ENCODE peak calls at places on chromosomes 2 and 18, in six cellular contexts. I is neuronal stem cell, W is IMR-90, S is mesenchymal stem cell, T is trophoblast cell, M is H1. V is an unnamed sample.

GRCh38 chr2:134900151-134900550 is 18.5 kb upstream of the CCNT2 start:
- DNase-seq in W (peak; percentile 66), M (no peak), T (no peak), I (no peak), S (no peak), V (no peak)

GRCh38 chr2:172507199-172507598 is 48.7 kb upstream of the PDK1 start:
- DNase-seq in W (no peak), S (no peak), T (no peak), M (no peak), I (no peak), V (no peak)

GRCh38 chr2:181130686-181131085 is 150.3 kb downstream of the UBE2E3 start:
- DNase-seq in M (no peak), I (no peak), W (no peak), S (no peak), T (no peak), V (no peak)

GRCh38 chr2:239093487-239093886 is 245.6 kb downstream of the TWIST2 start:
- DNase-seq in W (no peak), S (no peak), T (no peak), I (no peak), M (no peak), V (no peak)

GRCh38 chr2:235643680-235644117 is 149.9 kb downstream of the AGAP1 start:
- DNase-seq in M (no peak), I (no peak), T (no peak), S (no peak), W (no peak), V (no peak)

GRCh38 chr18:26103579-26103978 is 13.2 kb upstream of the SS18 start:
- DNase-seq in I (no peak), M (no peak), T (peak; percentile 21), W (no peak), S (no peak), V (peak; percentile 72)

GRCh38 chr2:168350380-168350779 is 103.0 kb upstream of the STK39 start:
- DNase-seq in S (no peak), M (no peak), I (no peak), T (no peak), W (no peak), V (no peak)

GRCh38 chr2:135960598-135961551 is 24.6 kb downstream of the DARS1 start:
- DNase-seq in S (peak; percentile 66), T (no peak), I (no peak), M (no peak), W (peak; percentile 80), V (no peak)

GRCh38 chr2:102206666-102207341 is 20.0 kb downstream of the IL1RL2 start:
- DNase-seq in W (no peak), T (no peak), M (no peak), I (no peak), S (no peak), V (peak; percentile 48)

GRCh38 chr18:59900222-59901128 is 679 bp downstream of the PMAIP1 start:
- DNase-seq in W (peak; percentile 85), T (no peak), M (no peak), S (peak; percentile 92), I (peak; percentile 27), V (peak; percentile 62)

GRCh38 chr2:119711352-119711751 is 32.4 kb downstream of the TMEM177 start:
- DNase-seq in S (no peak), M (no peak), T (peak; percentile 53), I (no peak), W (no peak), V (no peak)

GRCh38 chr2:54522624-54523281 is 66.6 kb downstream of the SPTBN1 start:
- DNase-seq in M (peak; percentile 50), S (peak; percentile 71), W (peak; percentile 59), T (peak; percentile 60), I (peak; percentile 35), V (peak; percentile 80)

DNA sequence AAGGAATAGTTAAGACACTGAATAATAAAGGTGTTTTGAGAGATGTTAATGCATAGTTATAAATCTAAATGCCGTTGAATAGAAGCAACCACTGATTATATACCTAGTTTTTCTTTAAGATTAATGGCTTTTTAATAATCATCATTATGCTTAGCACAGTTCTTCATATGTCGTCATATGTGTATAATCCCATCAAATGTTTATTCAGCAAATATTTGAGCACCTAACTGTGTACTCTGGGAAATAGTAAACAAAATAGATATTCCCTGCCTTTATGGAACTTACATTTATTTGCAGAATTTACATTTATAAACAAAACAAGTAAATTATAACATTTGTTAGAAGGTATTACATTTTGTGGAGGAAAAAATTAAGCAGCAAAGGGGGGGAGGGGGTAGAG is 9.8 kb downstream of the NUP35 start:
- DNase-seq in M (no peak), T (no peak), I (no peak), W (no peak), S (no peak), V (no peak)
- H2BK5ac ChIP-seq in M (no peak overlapping the region), T (no peak overlapping the region), I (no peak overlapping the region), W (no peak overlapping the region), S (no peak overlapping the region), V (no peak overlapping the region)

GRCh38 chr2:30690126-30690561 is 117.1 kb downstream of the CAPN13 start:
- DNase-seq in W (no peak), T (no peak), M (no peak), I (no peak), S (no peak), V (no peak)

GRCh38 chr2:30692829-30693265 is 114.4 kb downstream of the CAPN13 start:
- DNase-seq in M (no peak), W (no peak), I (no peak), T (no peak), S (no peak), V (no peak)

GRCh38 chr2:30693821-30694281 is 113.4 kb downstream of the CAPN13 start:
- DNase-seq in T (no peak), I (no peak), M (no peak), S (no peak), W (no peak), V (no peak)

GRCh38 chr2:30691091-30691947 is 115.9 kb downstream of the CAPN13 start:
- DNase-seq in T (no peak), I (no peak), M (no peak), W (no peak), S (no peak), V (no peak)

GRCh38 chr2:30691948-30692828 is 115.1 kb downstream of the CAPN13 start:
- DNase-seq in S (peak; percentile 34), I (no peak), T (no peak), M (no peak), W (peak; percentile 37), V (no peak)
- H3K27ac ChIP-seq in S (no peak overlapping the region), I (no peak overlapping the region), T (no peak overlapping the region), M (no peak overlapping the region), W (no peak overlapping the region), V (no peak overlapping the region)

GRCh38 chr18:14944838-14945237 is 196.9 kb downstream of the ANKRD30B start:
- DNase-seq in S (no peak), M (no peak), I (no peak), T (no peak), W (no peak), V (no peak)
- H3K9me3 ChIP-seq in S (no peaks in the 10 kb centered on the region), M (peaks cover 51% of the 10 kb centered on the region), I (peaks cover 24% of the 10 kb centered on the region), T (peaks cover 28% of the 10 kb centered on the region), W (peaks cover 34% of the 10 kb centered on the region), V (peaks cover 91% of the 10 kb centered on the region)

GRCh38 chr2:62372824-62373223 is 133.2 kb downstream of the TMEM17 start:
- DNase-seq in S (no peak), T (no peak), I (no peak), M (no peak), W (no peak), V (no peak)
- H2BK5ac ChIP-seq in S (no peak overlapping the region), T (no peak overlapping the region), I (no peak overlapping the region), M (peak overlapping the region; percentile 75), W (no peak overlapping the region), V (no peak overlapping the region)

GRCh38 chr18:23631746-23632145 is 31.0 kb downstream of the ANKRD29 start:
- DNase-seq in T (no peak), S (no peak), M (no peak), W (no peak), I (no peak), V (peak; percentile 51)
- H3K27ac ChIP-seq in T (no peak overlapping the region), S (no peak overlapping the region), M (no peak overlapping the region), W (no peak overlapping the region), I (no peak overlapping the region), V (no peak overlapping the region)

GRCh38 chr2:89819809-89820208 is 1128.3 kb downstream of the RPIA start:
- DNase-seq in T (no peak), W (no peak), M (no peak), I (no peak), S (no peak), V (no peak)
- H3K9me3 ChIP-seq in T (peaks cover 2% of the 10 kb centered on the region), W (peaks cover 33% of the 10 kb centered on the region), M (peaks cover 51% of the 10 kb centered on the region), I (peaks cover 41% of the 10 kb centered on the region), S (peaks cover 80% of the 10 kb centered on the region), V (no peaks in the 10 kb centered on the region)

DNA sequence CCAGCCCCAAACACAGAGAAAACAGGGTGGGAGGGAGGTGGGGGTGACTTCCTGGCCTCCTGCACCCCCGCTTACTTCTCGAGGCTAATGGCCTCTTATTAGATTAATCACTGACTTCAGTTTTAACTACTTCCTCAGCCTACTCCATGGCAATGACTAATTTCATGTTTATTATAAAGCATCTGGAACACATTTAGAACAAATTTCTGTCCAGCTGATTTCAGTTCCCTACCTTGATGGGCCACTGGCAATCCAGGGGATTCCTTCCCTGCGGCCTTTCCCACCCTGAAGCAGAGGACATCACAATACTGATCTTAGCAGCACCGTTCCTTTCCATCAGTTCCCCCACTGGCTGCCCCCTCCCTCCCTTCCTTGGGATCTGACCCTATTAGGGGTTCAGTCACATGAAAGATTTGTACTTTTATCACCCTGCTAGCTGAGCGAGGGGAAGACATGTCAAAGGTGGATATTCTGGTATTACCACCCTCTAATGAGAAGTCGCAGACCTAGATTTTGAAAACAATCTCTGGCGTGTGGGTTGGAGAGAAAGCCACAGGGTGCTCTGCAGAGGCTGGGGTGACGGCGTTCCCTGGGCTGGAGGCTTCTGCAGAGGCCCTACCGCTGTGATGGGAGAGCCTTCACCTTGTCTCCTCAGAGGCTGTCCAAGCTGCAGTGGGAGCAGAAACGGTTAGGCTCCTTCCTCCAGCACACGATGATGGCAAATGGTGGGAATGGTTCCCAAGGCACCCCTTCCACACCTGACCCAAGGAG is 67.7 kb downstream of the KIAA2012 start:
- DNase-seq in M (no peak), I (no peak), W (peak; percentile 67), S (no peak), T (no peak), V (no peak)
- H2BK5ac ChIP-seq in M (no peak overlapping the region), I (no peak overlapping the region), W (peak overlapping the region; percentile 63), S (no peak overlapping the region), T (no peak overlapping the region), V (no peak overlapping the region)

DNA sequence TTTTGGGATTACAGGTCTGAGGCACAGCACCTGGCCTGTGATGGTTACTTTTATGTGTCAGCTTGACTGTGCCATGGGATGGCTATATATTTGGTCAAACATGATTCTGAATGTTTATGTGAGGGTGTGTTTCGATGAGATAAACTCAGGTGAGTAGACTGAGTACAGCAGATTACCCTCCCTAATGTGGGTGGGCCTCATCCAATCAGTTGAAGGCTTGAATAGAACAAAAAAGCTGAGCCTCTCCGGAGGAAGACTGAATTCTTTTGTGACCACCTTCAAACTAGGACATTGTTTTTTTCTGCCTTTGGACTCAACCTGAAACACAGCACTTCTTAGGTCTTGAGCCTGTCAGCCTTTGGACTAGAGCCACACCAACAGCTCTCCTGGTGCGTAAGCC is 49.4 kb upstream of the FIGN start:
- DNase-seq in I (no peak), S (no peak), W (no peak), T (no peak), M (no peak), V (no peak)
- H3K27ac ChIP-seq in I (no peak overlapping the region), S (no peak overlapping the region), W (no peak overlapping the region), T (no peak overlapping the region), M (no peak overlapping the region), V (no peak overlapping the region)

DNA sequence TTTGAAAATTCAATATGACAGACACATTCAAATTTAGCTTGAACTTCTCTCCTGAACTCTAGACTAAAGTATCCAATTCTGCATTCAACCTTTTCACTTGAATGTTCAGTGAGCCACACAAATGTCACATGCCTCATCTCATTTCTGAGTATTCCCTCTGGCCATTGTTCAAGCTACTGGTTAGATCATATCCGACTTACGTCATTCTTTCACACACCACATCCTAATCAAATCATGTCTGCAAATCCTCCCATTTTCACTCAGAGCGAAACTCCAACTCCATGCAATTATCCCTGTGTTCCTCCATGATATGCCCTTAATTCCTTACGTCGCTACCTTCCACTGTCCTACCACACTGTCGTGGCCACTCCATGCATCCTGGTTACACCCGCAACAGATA is 425.1 kb downstream of the CBLN2 start:
- DNase-seq in W (no peak), I (no peak), T (no peak), M (no peak), S (no peak), V (no peak)
- H3K9me3 ChIP-seq in W (peaks cover 6% of the 10 kb centered on the region), I (no peaks in the 10 kb centered on the region), T (no peaks in the 10 kb centered on the region), M (peaks cover 14% of the 10 kb centered on the region), S (no peaks in the 10 kb centered on the region), V (no peaks in the 10 kb centered on the region)

V was measured in H9.